ENCODE peak calls at places on chromosomes 5 and 9, in ten cellular contexts. F, T, Y, P, X, U, C, V, M and R are unnamed samples.

GRCh38 chr9:96449844-96450612 is at the start of gene HABP4:
- DNase-seq in F (peak), T (peak), Y (peak), P (peak), X (peak), U (peak), C (peak), V (peak), M (peak), R (peak)

GRCh38 chr5:93572773-93573626 is 8.0 kb downstream of the NR2F1-AS1 start:
- DNase-seq in F (no peak), T (peak), Y (no peak), P (peak), X (no peak), U (no peak), C (no peak), V (no peak), M (peak), R (peak)

GRCh38 chr9:133880851-133881634 is 111.1 kb downstream of the VAV2 start:
- DNase-seq in F (no peak), T (peak), Y (no peak), P (no peak), X (no peak), U (peak), C (no peak), V (peak), M (peak), R (peak)

GRCh38 chr9:13145340-13145739 is 134.2 kb downstream of the MPDZ start:
- DNase-seq in F (no peak), T (no peak), Y (no peak), P (no peak), X (no peak), U (no peak), C (no peak), V (no peak), M (no peak), R (no peak)

GRCh38 chr5:169003721-169004481 is 297.0 kb downstream of the SLIT3 start:
- DNase-seq in F (no peak), T (no peak), Y (no peak), P (peak), X (no peak), U (no peak), C (peak), V (no peak), M (no peak), R (no peak)

GRCh38 chr9:129182625-129183494 is 4.8 kb upstream of the IER5L start:
- DNase-seq in F (no peak), T (no peak), Y (no peak), P (peak), X (no peak), U (no peak), C (peak), V (no peak), M (peak), R (peak)

GRCh38 chr9:136204838-136205706 is at the start of gene LHX3:
- DNase-seq in F (no peak), T (no peak), Y (peak), P (peak), X (no peak), U (no peak), C (peak), V (no peak), M (no peak), R (peak)

GRCh38 chr5:93586948-93587918 is 4.2 kb downstream of the NR2F1 start:
- DNase-seq in F (no peak), T (peak), Y (no peak), P (no peak), X (no peak), U (peak), C (no peak), V (no peak), M (no peak), R (no peak)

GRCh38 chr9:36479086-36479485 is 79.0 kb upstream of the RNF38 start:
- DNase-seq in F (no peak), T (no peak), Y (no peak), P (no peak), X (no peak), U (no peak), C (no peak), V (no peak), M (no peak), R (no peak)

GRCh38 chr9:3446313-3446712 is 79.5 kb downstream of the RFX3 start:
- DNase-seq in F (no peak), T (peak), Y (no peak), P (no peak), X (no peak), U (no peak), C (peak), V (no peak), M (no peak), R (no peak)